ENCODE peak calls at places on chromosomes 16 and 17, in six cellular contexts. L is neuronal stem cell, P is mesendoderm, K is IMR-90, I is H1, C is trophoblast cell. U is an unnamed sample.

GRCh38 chr16:3541527-3542152 is 35.6 kb downstream of the NLRC3 start:
- DNase-seq in L (peak; percentile 33), P (no peak), K (no peak), I (no peak), C (no peak), U (no peak)

GRCh38 chr17:1011760-1012735 is 15.1 kb downstream of the TIMM22 start:
- DNase-seq in L (no peak), P (no peak), K (no peak), I (no peak), C (no peak), U (no peak)

GRCh38 chr17:50934672-50935200 is 68.6 kb upstream of the TOB1 start:
- DNase-seq in L (no peak), P (no peak), K (no peak), I (no peak), C (no peak), U (no peak)

GRCh38 chr17:45816966-45817365 is 27.7 kb upstream of the SPPL2C start:
- DNase-seq in L (no peak), P (no peak), K (no peak), I (no peak), C (no peak), U (no peak)

GRCh38 chr17:66951605-66951953 is 12.9 kb upstream of the CACNG4 start:
- DNase-seq in L (no peak), P (peak; percentile 93), K (no peak), I (no peak), C (peak; percentile 69), U (no peak)

GRCh38 chr17:32998893-32999240 is 7.2 kb downstream of the SPACA3 start:
- DNase-seq in L (no peak), P (peak; percentile 74), K (peak; percentile 60), I (no peak), C (peak; percentile 90), U (peak; percentile 74)

GRCh38 chr16:23948949-23949392 is 113.2 kb downstream of the PRKCB start:
- DNase-seq in L (no peak), P (no peak), K (no peak), I (no peak), C (no peak), U (no peak)

GRCh38 chr17:72376486-72377345 is 255.9 kb downstream of the SOX9 start:
- DNase-seq in L (no peak), P (no peak), K (peak; percentile 48), I (no peak), C (no peak), U (no peak)

GRCh38 chr16:78895661-78896060 is 704.9 kb downstream of the MAF start:
- DNase-seq in L (no peak), P (no peak), K (no peak), I (no peak), C (no peak), U (peak; percentile 15)

DNA sequence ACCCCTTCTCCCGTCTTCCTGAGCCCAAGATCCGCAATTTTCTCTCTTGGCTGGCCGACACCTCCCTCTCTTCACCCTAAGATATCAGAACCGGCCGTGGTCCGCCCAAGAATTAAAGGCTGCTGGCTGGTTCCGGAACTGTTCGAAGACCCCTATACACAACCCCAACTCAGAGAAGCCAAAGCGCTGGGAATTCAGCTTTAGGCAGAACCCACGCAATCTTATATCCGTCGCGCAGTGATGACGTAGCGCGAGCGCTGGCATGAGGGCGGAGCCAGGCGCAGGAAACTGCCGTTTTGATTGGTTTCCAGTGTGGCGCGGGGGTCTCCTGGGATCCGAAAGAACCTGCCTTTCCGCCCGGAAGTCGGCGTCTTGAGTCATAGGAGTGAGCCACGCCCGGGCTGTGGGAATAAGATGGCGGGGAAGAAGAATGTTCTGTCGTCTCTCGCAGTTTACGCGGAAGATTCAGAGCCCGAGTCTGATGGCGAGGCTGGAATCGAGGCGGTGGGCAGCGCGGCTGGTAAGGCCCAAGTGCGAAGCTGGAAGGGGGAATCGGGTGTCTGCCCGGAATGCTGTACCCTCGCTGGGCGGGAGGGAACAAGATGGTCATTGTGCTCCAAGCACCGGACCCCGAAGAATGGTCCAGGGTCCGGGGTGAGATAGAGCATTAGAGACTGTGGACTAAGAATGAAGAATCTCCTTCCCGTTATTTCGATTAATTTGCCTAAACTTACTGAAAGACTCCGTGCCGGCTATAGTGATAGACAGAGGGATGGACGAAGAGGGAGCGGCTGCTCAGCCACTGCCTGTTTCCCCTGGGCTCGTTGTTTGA is at the start of the genes RECQL5 and SAP30BP:
- DNase-seq in L (peak; percentile 99), P (peak; percentile 99), K (peak; percentile 98), I (peak; percentile 97), C (peak; percentile 100), U (peak; percentile 98)
- H3K23ac ChIP-seq in L (peak within 1 kb of the TSS; percentile 66), P (no peak within 1 kb of the TSS), K (peak within 1 kb of the TSS; percentile 91), I (no peak within 1 kb of the TSS), C (no peak within 1 kb of the TSS), U (peak within 1 kb of the TSS; percentile 97)

DNA sequence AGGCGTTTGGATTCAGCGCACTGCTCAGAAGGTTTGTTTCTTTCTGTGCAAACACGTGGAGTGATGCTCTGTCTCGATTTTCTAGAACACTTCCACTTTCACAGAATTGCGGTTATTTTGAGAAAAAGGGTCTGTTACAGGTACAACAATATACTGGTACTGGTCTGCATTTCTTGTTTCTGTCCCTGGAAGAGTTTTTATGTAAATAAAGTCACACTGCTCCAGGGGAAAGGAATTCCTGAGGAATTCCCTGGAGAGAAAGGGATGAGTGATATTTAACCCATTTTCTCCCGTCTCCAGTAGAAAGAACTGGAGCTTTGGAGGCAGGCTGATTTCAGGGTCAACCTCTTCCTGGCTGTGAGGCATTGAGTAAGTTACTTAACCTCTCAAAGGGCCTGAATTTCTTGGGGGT is 16.2 kb upstream of the RMI2 start:
- DNase-seq in L (no peak), P (peak; percentile 94), K (peak; percentile 44), I (no peak), C (peak; percentile 20), U (peak; percentile 74)
- H2BK5ac ChIP-seq in L (peak overlapping the region; percentile 19), P (peak overlapping the region; percentile 91), K (peak overlapping the region; percentile 90), I (peak overlapping the region; percentile 99), C (peak overlapping the region; percentile 92), U (peak overlapping the region; percentile 92)

DNA sequence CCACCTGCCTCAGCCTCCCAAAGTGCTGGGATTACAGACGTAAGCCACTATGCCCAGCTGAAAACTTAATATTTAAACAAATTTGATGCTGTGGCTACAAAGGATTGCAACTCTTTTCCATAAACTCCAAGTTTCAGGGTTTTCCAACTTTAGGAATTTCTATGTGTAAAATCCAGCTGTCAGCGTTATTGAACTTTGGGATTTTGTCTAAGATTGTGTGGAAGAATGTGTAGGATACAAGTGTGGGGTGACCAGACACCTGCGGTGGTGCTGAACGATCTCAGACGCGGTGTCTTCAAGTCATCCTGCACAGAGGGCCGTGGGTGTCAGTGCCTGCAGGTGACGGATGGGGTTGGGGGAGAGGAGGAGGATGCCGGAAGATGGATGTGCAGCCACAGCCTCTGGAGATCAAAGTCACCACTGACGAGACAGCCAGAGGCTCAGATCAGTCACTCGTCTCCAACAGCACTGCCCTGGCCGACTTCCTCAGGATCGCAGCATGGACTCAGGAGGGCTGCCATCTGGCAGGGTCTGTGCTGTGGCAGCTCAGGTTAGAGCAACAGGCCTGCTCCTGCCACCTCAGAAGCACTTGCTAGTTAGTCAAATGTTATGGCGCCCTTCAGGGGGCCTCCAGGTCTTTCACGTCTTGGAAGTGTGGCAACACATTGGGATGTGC is 13.0 kb downstream of the ACSF3 start:
- DNase-seq in L (no peak), P (no peak), K (no peak), I (no peak), C (no peak), U (no peak)
- H3K36me3 ChIP-seq in L (peaks cover 47% of the 10 kb centered on the region), P (peaks cover 2% of the 10 kb centered on the region), K (peaks cover 59% of the 10 kb centered on the region), I (peaks cover 13% of the 10 kb centered on the region), C (peaks cover 49% of the 10 kb centered on the region), U (peaks cover 70% of the 10 kb centered on the region)

GRCh38 chr16:82405696-82406095 is 221.1 kb upstream of the CDH13 start:
- DNase-seq in L (no peak), P (no peak), K (no peak), I (no peak), C (no peak), U (no peak)
- H3K23ac ChIP-seq in L (no peak overlapping the region), P (no peak overlapping the region), K (no peak overlapping the region), I (no peak overlapping the region), C (no peak overlapping the region), U (no peak overlapping the region)

GRCh38 chr16:74667215-74667765 is 613 bp upstream of the RFWD3 start:
- DNase-seq in L (peak; percentile 20), P (peak; percentile 54), K (peak; percentile 3), I (peak; percentile 68), C (no peak), U (peak; percentile 26)
- H2BK5ac ChIP-seq in L (no peak overlapping the region), P (no peak overlapping the region), K (peak overlapping the region; percentile 49), I (peak overlapping the region; percentile 47), C (no peak overlapping the region), U (no peak overlapping the region)

GRCh38 chr16:1774456-1774795 is 1.5 kb upstream of the MRPS34 start:
- DNase-seq in L (no peak), P (no peak), K (no peak), I (no peak), C (no peak), U (no peak)
- H3K36me3 ChIP-seq in L (peaks cover 29% of the 10 kb centered on the region), P (no peaks in the 10 kb centered on the region), K (peaks cover 26% of the 10 kb centered on the region), I (peaks cover 5% of the 10 kb centered on the region), C (peaks cover 42% of the 10 kb centered on the region), U (peaks cover 63% of the 10 kb centered on the region)

U was measured in mesenchymal stem cell.